ENCODE peak calls at places on chromosomes 7 and 10, in four cellular contexts. One of them, this sample, is unnamed. For H3K4me1, the result is how much of the 10 kb centered on the place peaks cover.

GRCh38 chr7:106466867-106467266 is 182.1 kb upstream of the NAMPT start:
- DNase-seq in PC-3: no peak
- DNase-seq in vagina: no peak
- DNase-seq in pancreas: no peak
- DNase-seq in this sample: no peak

GRCh38 chr7:139696547-139696946 is 81.3 kb downstream of the HIPK2 start:
- DNase-seq in vagina: no peak
- DNase-seq in PC-3: no peak
- DNase-seq in pancreas: no peak
- DNase-seq in this sample: no peak

GRCh38 chr7:100152937-100153666 is 4.4 kb downstream of the LAMTOR4 start:
- DNase-seq in PC-3: no peak
- DNase-seq in pancreas: no peak
- DNase-seq in vagina: no peak
- DNase-seq in this sample: no peak

GRCh38 chr7:70259497-70259896 is 661.2 kb downstream of the AUTS2 start:
- DNase-seq in PC-3: no peak
- DNase-seq in pancreas: no peak
- DNase-seq in vagina: no peak
- DNase-seq in this sample: no peak

GRCh38 chr7:127794551-127794950 is 142.6 kb downstream of the SND1 start:
- DNase-seq in pancreas: no peak
- DNase-seq in vagina: no peak
- DNase-seq in PC-3: no peak
- DNase-seq in this sample: no peak

GRCh38 chr7:47402941-47403340 is 179.0 kb downstream of the TNS3 start:
- DNase-seq in PC-3: no peak
- DNase-seq in pancreas: no peak
- DNase-seq in vagina: no peak
- DNase-seq in this sample: no peak

GRCh38 chr10:48518926-48519730 is 85.7 kb downstream of the ARHGAP22 start:
- DNase-seq in vagina: no peak
- DNase-seq in PC-3: no peak
- DNase-seq in pancreas: no peak
- DNase-seq in this sample: no peak

GRCh38 chr7:30646154-30646553 is 36.1 kb downstream of the CRHR2 start:
- DNase-seq in vagina: no peak
- DNase-seq in pancreas: no peak
- DNase-seq in PC-3: no peak
- DNase-seq in this sample: no peak

GRCh38 chr7:37031571-37032257 is 307.4 kb upstream of the AOAH start:
- DNase-seq in vagina: peak
- DNase-seq in PC-3: peak
- DNase-seq in pancreas: peak
- DNase-seq in this sample: peak

GRCh38 chr7:80879849-80880248 is 39.0 kb downstream of the SEMA3C start:
- DNase-seq in vagina: no peak
- DNase-seq in PC-3: peak
- DNase-seq in pancreas: no peak
- DNase-seq in this sample: no peak

GRCh38 chr10:51074238-51075028 is at the start of gene PRKG1:
- DNase-seq in vagina: peak
- DNase-seq in pancreas: peak
- DNase-seq in PC-3: peak
- DNase-seq in this sample: peak

GRCh38 chr10:73183882-73184281 is 16.0 kb downstream of the FAM149B1 start:
- DNase-seq in vagina: no peak
- DNase-seq in PC-3: no peak
- DNase-seq in pancreas: no peak
- DNase-seq in this sample: no peak

GRCh38 chr10:60777696-60778213 is 523 bp upstream of the CDK1 start:
- DNase-seq in PC-3: no peak
- DNase-seq in pancreas: no peak
- DNase-seq in vagina: no peak
- DNase-seq in this sample: no peak

DNA sequence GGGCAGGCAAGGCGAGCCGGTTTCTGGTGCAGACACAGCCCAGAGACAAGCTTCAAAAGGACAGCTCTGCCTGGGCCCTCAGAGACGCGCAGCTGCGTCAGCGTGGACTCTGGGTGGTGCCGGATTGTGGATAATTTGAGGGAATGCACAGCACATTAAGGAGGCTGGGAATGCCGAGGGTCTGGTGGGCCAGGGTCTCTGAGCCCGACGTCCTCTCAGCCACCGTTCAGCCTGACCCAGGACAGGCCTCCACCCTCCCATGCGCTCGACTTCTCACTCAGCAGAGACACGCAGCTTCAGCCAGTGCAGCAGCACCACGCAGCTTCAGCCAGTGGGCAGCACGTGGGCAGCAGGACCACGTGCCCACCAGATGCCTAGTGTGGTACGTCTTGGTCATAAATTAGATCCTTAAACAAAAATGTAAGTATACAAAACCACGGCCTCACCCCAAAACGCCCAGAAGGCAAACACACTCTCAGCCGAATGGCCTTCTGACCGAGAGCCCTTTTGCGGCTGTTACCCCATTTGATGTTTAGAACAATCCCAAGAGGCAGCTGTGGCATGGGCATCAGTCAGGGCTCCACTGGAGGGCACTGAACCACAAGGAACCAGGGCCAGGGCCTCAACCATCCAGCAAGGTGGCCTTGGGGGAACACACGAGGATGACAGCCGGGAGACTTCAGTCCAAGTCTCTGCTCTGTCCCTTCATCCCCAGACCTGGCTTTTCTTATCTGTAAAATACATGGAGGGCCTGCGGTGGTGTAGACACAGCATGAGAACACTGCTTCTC is 63.8 kb upstream of the INSIG1 start:
- DNase-seq in pancreas: no peak
- DNase-seq in PC-3: no peak
- DNase-seq in vagina: no peak
- DNase-seq in this sample: no peak
- H3K4me1 ChIP-seq in pancreas: under half
- H3K4me1 ChIP-seq in PC-3: under half
- H3K4me1 ChIP-seq in vagina: under half
- H3K4me1 ChIP-seq in this sample: under half

GRCh38 chr10:108544500-108545120 is 1378.7 kb downstream of the XPNPEP1 start:
- DNase-seq in vagina: no peak
- DNase-seq in PC-3: peak
- DNase-seq in pancreas: peak
- DNase-seq in this sample: peak
- TF ChIP-seq CTCF in vagina: peak
- TF ChIP-seq CTCF in PC-3: peak
- TF ChIP-seq CTCF in pancreas: peak
- TF ChIP-seq CTCF in this sample: peak

GRCh38 chr7:158584392-158584791 is 3.2 kb downstream of the PTPRN2 start:
- DNase-seq in vagina: no peak
- DNase-seq in pancreas: no peak
- DNase-seq in PC-3: no peak
- DNase-seq in this sample: no peak

GRCh38 chr7:158585721-158586498 is 1.7 kb downstream of the PTPRN2 start:
- DNase-seq in PC-3: no peak
- DNase-seq in pancreas: peak
- DNase-seq in vagina: no peak
- DNase-seq in this sample: no peak

GRCh38 chr7:158588085-158588877 is 658 bp upstream of the PTPRN2 start:
- DNase-seq in vagina: no peak
- DNase-seq in pancreas: no peak
- DNase-seq in PC-3: no peak
- DNase-seq in this sample: no peak

GRCh38 chr7:158587425-158588084 is at the start of gene PTPRN2:
- DNase-seq in PC-3: peak
- DNase-seq in vagina: no peak
- DNase-seq in pancreas: peak
- DNase-seq in this sample: no peak

GRCh38 chr7:158586499-158587191 is 978 bp downstream of the PTPRN2 start:
- DNase-seq in vagina: no peak
- DNase-seq in PC-3: no peak
- DNase-seq in pancreas: no peak
- DNase-seq in this sample: no peak
- H3K4me1 ChIP-seq in vagina: under half
- H3K4me1 ChIP-seq in PC-3: under half
- H3K4me1 ChIP-seq in pancreas: under half
- H3K4me1 ChIP-seq in this sample: under half

GRCh38 chr7:73978681-73979563 is 49.1 kb upstream of the ELN start:
- DNase-seq in pancreas: peak
- DNase-seq in vagina: peak
- DNase-seq in PC-3: peak
- DNase-seq in this sample: no peak
- TF ChIP-seq CTCF in pancreas: no peak
- TF ChIP-seq CTCF in vagina: no peak
- TF ChIP-seq CTCF in PC-3: peak
- TF ChIP-seq CTCF in this sample: peak

GRCh38 chr10:71978988-71979691 is 14.9 kb downstream of the CHST3 start:
- DNase-seq in PC-3: no peak
- DNase-seq in vagina: no peak
- DNase-seq in pancreas: no peak
- DNase-seq in this sample: no peak
- H3K4me1 ChIP-seq in PC-3: under half
- H3K4me1 ChIP-seq in vagina: half or more
- H3K4me1 ChIP-seq in pancreas: under half
- H3K4me1 ChIP-seq in this sample: under half

DNA sequence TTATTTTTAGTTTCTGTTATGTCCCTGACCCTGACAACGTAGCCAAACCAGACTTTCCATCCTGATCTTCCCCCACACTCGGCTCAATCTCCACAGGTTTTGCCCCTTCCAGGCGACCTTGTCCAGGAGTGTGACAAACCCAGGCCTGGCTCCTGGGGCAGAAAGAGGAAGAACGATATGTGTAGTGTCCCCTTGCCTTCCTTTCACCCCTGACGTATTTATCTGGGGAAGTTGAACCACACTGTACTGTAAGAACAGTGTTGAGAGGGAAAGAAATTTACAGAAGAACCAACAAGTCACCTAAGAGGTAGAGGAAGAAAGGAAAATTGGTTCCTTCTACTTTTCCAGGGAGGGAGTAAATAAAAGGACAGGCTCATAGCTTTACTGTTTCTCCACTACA is 158.0 kb downstream of the VTI1A start:
- DNase-seq in vagina: no peak
- DNase-seq in pancreas: no peak
- DNase-seq in PC-3: no peak
- DNase-seq in this sample: no peak
- TF ChIP-seq CTCF in vagina: no peak
- TF ChIP-seq CTCF in pancreas: no peak
- TF ChIP-seq CTCF in PC-3: no peak
- TF ChIP-seq CTCF in this sample: no peak

GRCh38 chr7:137968890-137969289 is 33.0 kb downstream of the CREB3L2 start:
- DNase-seq in vagina: no peak
- DNase-seq in PC-3: no peak
- DNase-seq in pancreas: no peak
- DNase-seq in this sample: no peak
- H3K4me1 ChIP-seq in vagina: half or more
- H3K4me1 ChIP-seq in PC-3: under half
- H3K4me1 ChIP-seq in pancreas: under half
- H3K4me1 ChIP-seq in this sample: under half

GRCh38 chr10:74923556-74923955 is 97.2 kb downstream of the KAT6B start:
- DNase-seq in PC-3: peak
- DNase-seq in pancreas: no peak
- DNase-seq in vagina: no peak
- DNase-seq in this sample: no peak
- TF ChIP-seq CTCF in PC-3: no peak
- TF ChIP-seq CTCF in pancreas: no peak
- TF ChIP-seq CTCF in vagina: no peak
- TF ChIP-seq CTCF in this sample: no peak